ENCODE peak calls at places on chromosome 11, in six cellular contexts. P is BJ, M is heart left ventricle, C is fibroblast of pulmonary artery, V is IMR-90, G is adrenal gland. L is an unnamed sample.

GRCh38 chr11:28757725-28758515 is 649.7 kb downstream of the METTL15 start:
- DNase-seq in P (peak; percentile 66), M (no peak), C (peak; percentile 88), V (peak; percentile 94), G (no peak), L (peak; percentile 20)

GRCh38 chr11:16081756-16082531 is 274.4 kb downstream of the SOX6 start:
- DNase-seq in P (no peak), M (no peak), C (no peak), V (no peak), G (no peak), L (no peak)

GRCh38 chr11:77669848-77670511 is 32.4 kb upstream of the CLNS1A start:
- DNase-seq in P (no peak), M (no peak), C (peak; percentile 54), V (peak; percentile 68), G (no peak), L (no peak)

GRCh38 chr11:21704539-21704938 is 488.3 kb upstream of the ANO5 start:
- DNase-seq in P (no peak), M (no peak), C (no peak), V (no peak), G (no peak), L (no peak)

GRCh38 chr11:64071849-64072248 is 36.1 kb downstream of the FLRT1 start:
- DNase-seq in P (no peak), M (no peak), C (no peak), V (no peak), G (no peak), L (no peak)

GRCh38 chr11:122091850-122092249 is 24.2 kb downstream of the BLID start:
- DNase-seq in P (no peak), M (no peak), C (no peak), V (peak; percentile 46), G (no peak), L (no peak)

GRCh38 chr11:118359295-118359958 is at the start of gene UBE4A:
- DNase-seq in P (peak; percentile 21), M (peak; percentile 98), C (peak; percentile 96), V (peak; percentile 93), G (peak; percentile 96), L (peak; percentile 91)

GRCh38 chr11:62652156-62653006 is 721 bp downstream of the INTS5 start:
- DNase-seq in P (no peak), M (peak; percentile 24), C (no peak), V (no peak), G (no peak), L (no peak)

GRCh38 chr11:69968407-69969347 is 109.4 kb upstream of the ANO1 start:
- DNase-seq in P (no peak), M (peak; percentile 67), C (no peak), V (no peak), G (no peak), L (no peak)

GRCh38 chr11:100961633-100962032 is 168.0 kb downstream of the PGR start:
- DNase-seq in P (no peak), M (no peak), C (no peak), V (peak; percentile 11), G (no peak), L (peak; percentile 27)

GRCh38 chr11:17930544-17931144 is 82.2 kb downstream of the SERGEF start:
- DNase-seq in P (no peak), M (no peak), C (no peak), V (no peak), G (no peak), L (no peak)
- TF ChIP-seq CTCF in P (no peak), M (no peak), C (no peak), V (no peak), G (no peak), L (no peak)

DNA sequence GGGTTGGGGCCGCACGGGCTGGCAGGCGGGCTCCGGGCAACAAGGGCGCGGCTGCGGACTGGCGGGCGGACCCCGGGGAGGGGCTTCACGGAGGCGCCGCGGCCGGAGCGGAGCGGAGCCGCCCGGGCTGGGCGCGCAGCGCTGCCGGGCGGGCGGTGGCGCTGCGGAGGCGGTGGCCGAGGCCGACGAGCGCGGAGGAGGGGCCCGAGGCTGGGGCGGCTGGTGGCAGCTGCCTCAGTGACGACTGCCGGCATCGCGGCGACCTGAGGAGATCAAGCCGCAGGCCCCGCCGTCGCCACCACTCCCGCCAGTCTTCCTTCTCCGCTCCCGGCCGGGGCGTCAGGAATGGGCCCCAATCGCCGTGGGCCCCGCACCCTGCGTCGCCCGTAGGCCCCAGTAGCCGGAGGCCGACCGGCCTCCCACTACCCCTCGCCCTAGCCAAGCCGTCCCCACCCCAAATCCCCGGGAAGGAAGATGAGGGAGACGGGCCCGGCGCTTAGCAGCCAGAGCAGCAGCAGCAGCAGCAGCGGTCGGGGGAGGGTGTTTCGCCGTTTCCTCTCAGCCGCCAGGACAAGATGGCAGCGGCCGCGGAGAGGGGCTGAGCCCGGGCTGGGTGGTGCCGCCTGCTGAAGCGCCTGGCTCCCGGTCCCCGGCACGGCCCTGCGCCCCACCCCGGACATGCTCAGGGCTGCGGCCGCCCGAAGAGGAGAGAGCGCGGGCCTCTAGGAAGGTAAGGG is at the start of gene HIPK3:
- DNase-seq in P (no peak), M (peak; percentile 90), C (peak; percentile 75), V (peak; percentile 68), G (peak; percentile 82), L (peak; percentile 69)
- TF ChIP-seq CTCF in P (no peak), M (peak; percentile 39), C (no peak), V (peak; percentile 55), G (no peak), L (peak; percentile 26)

GRCh38 chr11:67371199-67371548 is 2.2 kb downstream of the CLCF1 start:
- DNase-seq in P (no peak), M (no peak), C (no peak), V (no peak), G (no peak), L (no peak)

GRCh38 chr11:67370351-67371076 is 2.9 kb downstream of the CLCF1 start:
- DNase-seq in P (no peak), M (no peak), C (peak; percentile 55), V (peak; percentile 87), G (no peak), L (no peak)

GRCh38 chr11:67372993-67373915 is at the start of gene CLCF1:
- DNase-seq in P (no peak), M (peak; percentile 75), C (peak; percentile 84), V (peak; percentile 81), G (peak; percentile 72), L (peak; percentile 69)

GRCh38 chr11:67372232-67372992 is 986 bp downstream of the CLCF1 start:
- DNase-seq in P (no peak), M (peak; percentile 57), C (no peak), V (no peak), G (no peak), L (no peak)

GRCh38 chr11:67371549-67372231 is 1.7 kb downstream of the CLCF1 start:
- DNase-seq in P (no peak), M (no peak), C (peak; percentile 61), V (peak; percentile 52), G (no peak), L (peak; percentile 53)
- TF ChIP-seq CTCF in P (peak; percentile 74), M (peak; percentile 12), C (peak; percentile 53), V (peak; percentile 58), G (no peak), L (peak; percentile 43)

GRCh38 chr11:34240150-34240494 is 117.7 kb downstream of the ABTB2 start:
- DNase-seq in P (no peak), M (no peak), C (no peak), V (no peak), G (no peak), L (no peak)
- TF ChIP-seq CTCF in P (no peak), M (no peak), C (no peak), V (no peak), G (no peak), L (no peak)

GRCh38 chr11:114133548-114134329 is 74.2 kb downstream of the ZBTB16 start:
- DNase-seq in P (no peak), M (no peak), C (peak; percentile 36), V (no peak), G (no peak), L (peak; percentile 69)
- TF ChIP-seq CTCF in P (no peak), M (no peak), C (no peak), V (no peak), G (no peak), L (no peak)

GRCh38 chr11:17734418-17734911 is at the start of gene KCNC1:
- DNase-seq in P (no peak), M (peak; percentile 29), C (peak; percentile 33), V (peak; percentile 34), G (peak; percentile 49), L (no peak)
- TF ChIP-seq CTCF in P (no peak), M (no peak), C (no peak), V (no peak), G (no peak), L (no peak)